ENCODE peak calls at places on chromosomes 12 and 14, in nine cellular contexts. O is Panc1, U is A549, H is GM23338, N is HL-60, R is HCT116, V is GM12878, E is K562, P is HepG2. L is an unnamed sample.

GRCh38 chr12:90235642-90236041 is 527.0 kb upstream of the ATP2B1 start:
- DNase-seq in R (no peak), E (no peak), U (no peak), H (no peak), P (no peak), O (no peak), V (no peak), N (no peak), L (no peak)

GRCh38 chr12:55820679-55821078 is 2.8 kb downstream of the ORMDL2 start:
- DNase-seq in O (no peak), U (peak; percentile 44), P (peak; percentile 22), V (no peak), E (peak; percentile 27), R (no peak), N (no peak), H (peak; percentile 53), L (no peak)

GRCh38 chr12:4286228-4286627 is 12.7 kb downstream of the CCND2 start:
- DNase-seq in H (no peak), O (no peak), V (no peak), R (no peak), E (no peak), U (no peak), N (peak; percentile 63), P (no peak), L (no peak)

GRCh38 chr12:4645023-4645422 is 3.8 kb downstream of the AKAP3 start:
- DNase-seq in O (no peak), R (no peak), U (no peak), P (no peak), H (peak; percentile 32), N (no peak), E (no peak), V (no peak), L (no peak)

GRCh38 chr12:109730306-109731145 is 16.9 kb downstream of the FAM222A start:
- DNase-seq in O (no peak), E (no peak), H (no peak), R (no peak), U (no peak), P (no peak), N (no peak), V (no peak), L (peak; percentile 23)

GRCh38 chr12:121535150-121536057 is 45.4 kb downstream of the KDM2B start:
- DNase-seq in R (no peak), U (no peak), P (no peak), V (no peak), O (no peak), H (no peak), E (no peak), N (no peak), L (no peak)

GRCh38 chr14:37429618-37430017 is 165.4 kb downstream of the FOXA1 start:
- DNase-seq in N (no peak), E (no peak), O (no peak), U (no peak), R (no peak), H (no peak), P (no peak), V (no peak), L (no peak)

GRCh38 chr12:71972441-71973074 is 33.9 kb downstream of the TPH2 start:
- DNase-seq in H (peak; percentile 49), R (no peak), E (peak; percentile 11), U (no peak), O (no peak), V (no peak), P (no peak), N (no peak), L (no peak)

GRCh38 chr12:12885060-12885792 is 6.1 kb upstream of the GPRC5A start:
- DNase-seq in O (no peak), V (no peak), P (no peak), N (no peak), U (no peak), H (peak; percentile 70), R (no peak), E (peak; percentile 14), L (no peak)

GRCh38 chr12:16062611-16063010 is 151.5 kb downstream of the DERA start:
- DNase-seq in H (no peak), V (no peak), N (peak; percentile 3), O (no peak), E (no peak), P (no peak), U (no peak), R (no peak), L (no peak)

GRCh38 chr12:94427520-94428381 is 31.9 kb downstream of the CEP83 start:
- DNase-seq in H (no peak), U (no peak), O (no peak), E (no peak), P (no peak), R (no peak), V (peak; percentile 43), N (no peak), L (no peak)

GRCh38 chr12:3231399-3231876 is 154.3 kb downstream of the TSPAN9 start:
- DNase-seq in V (no peak), R (no peak), E (no peak), U (no peak), P (no peak), H (peak; percentile 78), N (no peak), O (no peak), L (no peak)

GRCh38 chr14:90675399-90675798 is 140.8 kb downstream of the TTC7B start:
- DNase-seq in H (no peak), E (no peak), U (no peak), R (no peak), N (no peak), V (no peak), P (no peak), O (no peak), L (peak; percentile 75)

GRCh38 chr14:101654051-101654450 is 92.8 kb downstream of the DIO3 start:
- DNase-seq in H (no peak), R (no peak), E (no peak), P (no peak), N (no peak), O (no peak), V (no peak), U (no peak), L (no peak)

GRCh38 chr12:46266869-46267617 is 1.8 kb downstream of the SLC38A1 start:
- DNase-seq in H (peak; percentile 75), E (no peak), V (no peak), U (peak; percentile 64), P (peak; percentile 56), R (no peak), N (peak; percentile 52), O (no peak), L (peak; percentile 60)

GRCh38 chr12:131368073-131369071 is 342.5 kb upstream of the SFSWAP start:
- DNase-seq in P (no peak), U (no peak), V (no peak), E (no peak), N (no peak), O (no peak), R (no peak), H (no peak), L (peak; percentile 85)

GRCh38 chr12:24197517-24197916 is 248.0 kb upstream of the SOX5 start:
- DNase-seq in H (peak; percentile 35), E (no peak), N (no peak), V (no peak), P (no peak), O (no peak), U (no peak), R (no peak), L (no peak)

GRCh38 chr14:28751467-28752058 is 15.0 kb upstream of the FOXG1 start:
- DNase-seq in H (peak; percentile 88), O (peak; percentile 43), R (peak; percentile 7), N (peak; percentile 38), U (peak; percentile 68), E (peak; percentile 16), P (peak; percentile 81), V (peak; percentile 7), L (peak; percentile 46)

GRCh38 chr12:60106207-60106606 is 510.4 kb downstream of the SLC16A7 start:
- DNase-seq in N (no peak), U (peak; percentile 14), V (no peak), E (no peak), O (no peak), P (no peak), R (no peak), H (no peak), L (no peak)

GRCh38 chr12:42584539-42585174 is 4.9 kb downstream of the PRICKLE1 start:
- DNase-seq in P (no peak), H (no peak), U (no peak), V (no peak), O (no peak), N (no peak), E (no peak), R (no peak), L (peak; percentile 24)

GRCh38 chr14:85479771-85480170 is 50.2 kb upstream of the FLRT2 start:
- DNase-seq in O (no peak), N (no peak), P (no peak), E (no peak), V (no peak), R (no peak), U (no peak), H (no peak), L (no peak)

GRCh38 chr12:70692681-70693288 is 55.6 kb upstream of the PTPRB start:
- DNase-seq in N (no peak), V (no peak), R (peak; percentile 6), H (peak; percentile 62), E (peak; percentile 10), O (no peak), P (no peak), U (peak; percentile 16), L (peak; percentile 16)

GRCh38 chr14:63686926-63687325 is 40.9 kb downstream of the SGPP1 start:
- DNase-seq in O (no peak), R (no peak), P (no peak), U (no peak), V (no peak), N (no peak), H (no peak), E (no peak), L (no peak)
- TF ChIP-seq REST in O (no peak), R (no peak), P (no peak), U (no peak), V (no peak), N (no peak), H (no peak), E (no peak), L (no peak)

DNA sequence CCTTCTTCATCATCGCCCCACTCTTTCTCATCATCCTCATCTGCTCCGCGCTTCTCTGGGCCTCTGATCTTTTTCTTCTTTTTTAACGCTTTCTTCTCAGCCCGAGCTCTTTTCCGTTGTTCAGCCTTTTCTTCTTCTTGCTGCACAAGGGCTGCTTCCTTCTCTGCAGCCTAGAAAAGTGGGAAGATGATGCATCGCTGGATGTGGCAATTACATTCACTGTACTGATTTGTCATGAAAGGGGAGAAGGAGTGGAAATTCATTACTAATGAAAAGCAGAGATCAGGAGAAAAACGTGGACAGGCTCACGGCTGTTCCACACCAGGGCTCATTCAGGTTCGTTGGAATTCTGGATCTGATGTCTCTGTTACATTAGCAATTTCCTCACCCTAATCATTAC is 15.1 kb downstream of the FICD start:
- DNase-seq in E (no peak), O (no peak), N (no peak), P (no peak), R (no peak), H (no peak), V (no peak), U (no peak), L (no peak)
- TF ChIP-seq REST in E (no peak), O (no peak), N (no peak), P (no peak), R (no peak), H (no peak), V (no peak), U (no peak), L (no peak)

GRCh38 chr14:98919431-98919830 is 352.6 kb downstream of the BCL11B start:
- DNase-seq in U (no peak), V (no peak), H (no peak), R (no peak), P (no peak), E (no peak), N (no peak), O (no peak), L (no peak)
- TF ChIP-seq REST in U (no peak), V (no peak), H (no peak), R (no peak), P (no peak), E (no peak), N (no peak), O (no peak), L (no peak)

GRCh38 chr14:51534623-51535022 is 117.1 kb upstream of the FRMD6 start:
- DNase-seq in E (no peak), O (no peak), U (peak; percentile 42), V (no peak), R (peak; percentile 71), N (no peak), H (no peak), P (peak; percentile 95), L (no peak)
- TF ChIP-seq REST in E (no peak), O (no peak), U (no peak), V (no peak), R (no peak), N (no peak), H (no peak), P (peak; percentile 66), L (no peak)